ENCODE peak calls at places on chromosome 6, in ten cellular contexts. V is NCI-H1417; Y is HFFc6; G is AG04449; U is lung; Z is CD4-positive, alpha-beta memory T cell; F is Calu3; O is choroid plexus epithelial cell; X is activated T-cell treated with anti-CD3 and anti-CD28 coated beads, Interleukin-2, amount 50 U/mL, for 72 hours; M is A172. L is an unnamed sample.

GRCh38 chr6:92849636-92850035 is 569.7 kb downstream of the EPHA7 start:
- DNase-seq in V (no peak), Y (no peak), G (no peak), U (no peak), Z (no peak), F (no peak), O (no peak), X (no peak), M (no peak), L (no peak)

GRCh38 chr6:52588710-52589091 is 11.8 kb upstream of the TRAM2 start:
- DNase-seq in V (no peak), Y (no peak), G (no peak), U (no peak), Z (no peak), F (no peak), O (no peak), X (no peak), M (no peak), L (peak; percentile 44)

GRCh38 chr6:105594272-105594671 is 191.4 kb upstream of the PREP start:
- DNase-seq in V (no peak), Y (no peak), G (no peak), U (no peak), Z (no peak), F (no peak), O (no peak), X (no peak), M (no peak), L (no peak)

GRCh38 chr6:44542401-44543116 is 155.1 kb downstream of the CDC5L start:
- DNase-seq in V (no peak), Y (no peak), G (no peak), U (no peak), Z (no peak), F (no peak), O (peak; percentile 45), X (no peak), M (no peak), L (peak; percentile 76)

GRCh38 chr6:145600299-145600698 is 135.0 kb downstream of the EPM2A start:
- DNase-seq in V (no peak), Y (no peak), G (no peak), U (no peak), Z (no peak), F (no peak), O (no peak), X (no peak), M (no peak), L (no peak)

GRCh38 chr6:154157082-154157481 is 118.0 kb downstream of the OPRM1 start:
- DNase-seq in V (no peak), Y (no peak), G (no peak), U (no peak), Z (peak; percentile 51), F (no peak), O (no peak), X (peak; percentile 14), M (no peak), L (no peak)

GRCh38 chr6:160391419-160392116 is 43.4 kb downstream of the SLC22A3 start:
- DNase-seq in V (no peak), Y (no peak), G (no peak), U (no peak), Z (no peak), F (peak; percentile 66), O (peak; percentile 81), X (no peak), M (peak; percentile 73), L (peak; percentile 8)

GRCh38 chr6:39189915-39190544 is 39.2 kb downstream of the KCNK5 start:
- DNase-seq in V (peak; percentile 2), Y (no peak), G (no peak), U (peak; percentile 70), Z (no peak), F (peak; percentile 67), O (peak; percentile 31), X (peak; percentile 7), M (no peak), L (peak; percentile 17)

GRCh38 chr6:131116755-131117360 is 18.4 kb upstream of the AKAP7 start:
- DNase-seq in V (peak; percentile 64), Y (peak; percentile 46), G (no peak), U (no peak), Z (no peak), F (peak; percentile 58), O (peak; percentile 78), X (peak; percentile 1), M (peak; percentile 45), L (peak; percentile 50)

GRCh38 chr6:110951986-110952794 is 6.3 kb upstream of the GTF3C6 start:
- DNase-seq in V (no peak), Y (peak; percentile 64), G (peak; percentile 24), U (no peak), Z (no peak), F (no peak), O (peak; percentile 75), X (no peak), M (peak; percentile 42), L (peak; percentile 22)

GRCh38 chr6:100116409-100117194 is 122.6 kb upstream of the MCHR2 start:
- DNase-seq in V (peak; percentile 87), Y (peak; percentile 74), G (no peak), U (no peak), Z (no peak), F (peak; percentile 55), O (peak; percentile 90), X (peak; percentile 24), M (peak; percentile 62), L (peak; percentile 82)

GRCh38 chr6:122014961-122015360 is 384.5 kb upstream of the HSF2 start:
- DNase-seq in V (no peak), Y (peak; percentile 78), G (peak; percentile 90), U (no peak), Z (no peak), F (no peak), O (peak; percentile 82), X (no peak), M (no peak), L (peak; percentile 25)

GRCh38 chr6:144305985-144306384 is 20.9 kb downstream of the UTRN start:
- DNase-seq in V (no peak), Y (peak; percentile 43), G (no peak), U (peak; percentile 10), Z (peak; percentile 56), F (no peak), O (peak; percentile 84), X (peak; percentile 39), M (no peak), L (peak; percentile 44)

GRCh38 chr6:35096129-35096852 is 44.8 kb downstream of the TCP11 start:
- DNase-seq in V (peak; percentile 42), Y (peak; percentile 88), G (peak; percentile 88), U (no peak), Z (no peak), F (no peak), O (peak; percentile 70), X (no peak), M (peak; percentile 59), L (peak; percentile 83)

GRCh38 chr6:134875367-134875766 is 74.5 kb downstream of the ALDH8A1 start:
- DNase-seq in V (no peak), Y (no peak), G (no peak), U (no peak), Z (no peak), F (no peak), O (peak; percentile 38), X (no peak), M (no peak), L (peak; percentile 13)

GRCh38 chr6:126919947-126920346 is 198.5 kb upstream of the RSPO3 start:
- DNase-seq in V (no peak), Y (peak; percentile 97), G (peak; percentile 96), U (no peak), Z (no peak), F (no peak), O (peak; percentile 95), X (no peak), M (peak; percentile 46), L (peak; percentile 71)

GRCh38 chr6:150667977-150668716 is 68.5 kb downstream of the PLEKHG1 start:
- DNase-seq in V (peak; percentile 91), Y (peak; percentile 51), G (no peak), U (peak; percentile 92), Z (no peak), F (peak; percentile 86), O (peak; percentile 97), X (no peak), M (peak; percentile 29), L (peak; percentile 98)

GRCh38 chr6:84428300-84428907 is 201.0 kb upstream of the CEP162 start:
- DNase-seq in V (peak; percentile 53), Y (peak; percentile 37), G (peak; percentile 4), U (no peak), Z (no peak), F (peak; percentile 71), O (peak; percentile 85), X (peak; percentile 24), M (peak; percentile 46), L (peak; percentile 79)